ENCODE peak calls at places on chromosome 22, in eight cellular contexts. B is HCT116; J is H9; A is pulmonary artery endothelial cell; X is activated CD4-positive, CD25-positive, alpha-beta regulatory T cell treated with anti-CD3 and anti-CD28 coated beads, Interleukin-2, amount 50 U/mL, for 16 hours; D is EL; O is cardiac muscle cell; W is stimulated activated naive CD4-positive, alpha-beta T cell. E is an unnamed sample.

GRCh38 chr22:50186789-50187523 is 1.2 kb downstream of the TRABD start:
- DNase-seq in X (no peak), D (no peak), A (no peak), B (no peak), W (no peak), O (no peak), J (no peak), E (no peak)

GRCh38 chr22:32389685-32390084 is 22.4 kb downstream of the RTCB start:
- DNase-seq in J (no peak), X (no peak), W (no peak), B (no peak), A (no peak), D (no peak), O (peak), E (peak)

GRCh38 chr22:43227231-43227630 is 40.3 kb upstream of the TTLL12 start:
- DNase-seq in J (no peak), B (no peak), O (no peak), A (no peak), W (no peak), X (no peak), D (no peak), E (no peak)

GRCh38 chr22:37267128-37267587 is 15.2 kb upstream of the CYTH4 start:
- DNase-seq in B (no peak), O (peak), J (peak), X (peak), D (peak), A (no peak), W (peak), E (peak)

GRCh38 chr22:42938449-42938848 is 76.5 kb downstream of the PACSIN2 start:
- DNase-seq in D (no peak), B (no peak), O (no peak), X (no peak), J (no peak), W (no peak), A (no peak), E (peak)

GRCh38 chr22:40855960-40856512 is 403 bp downstream of the ST13 start:
- DNase-seq in A (no peak), D (peak), W (no peak), J (peak), X (no peak), B (no peak), O (peak), E (peak)

GRCh38 chr22:32335471-32335870 is 22.2 kb upstream of the RFPL3 start:
- DNase-seq in W (no peak), X (no peak), J (no peak), D (no peak), A (no peak), O (no peak), B (no peak), E (no peak)

GRCh38 chr22:46501701-46502100 is 35.7 kb downstream of the CELSR1 start:
- DNase-seq in B (no peak), J (no peak), X (no peak), D (peak), O (peak), A (peak), W (no peak), E (no peak)

GRCh38 chr22:49632199-49633009 is 195.3 kb downstream of the BRD1 start:
- DNase-seq in W (no peak), O (peak), X (no peak), J (peak), D (no peak), B (peak), A (peak), E (peak)